ENCODE peak calls at places on chromosome 12, in ten cellular contexts. Q is AG10803, L is A172, Y is glutamatergic neuron, H is tibial artery, G is D341Med, R is H54, K is NCI-H345, O is psoas muscle, X is right cardiac atrium. Z is an unnamed sample.

GRCh38 chr12:85759217-85759616 is 77.0 kb downstream of the RASSF9 start:
- DNase-seq in Q (peak; percentile 15), H (no peak), K (no peak), X (no peak), R (no peak), L (no peak), G (no peak), O (no peak), Y (no peak), Z (no peak)

GRCh38 chr12:98830657-98831056 is 185.6 kb downstream of the APAF1 start:
- DNase-seq in Y (no peak), K (no peak), Q (no peak), X (no peak), G (no peak), L (no peak), O (no peak), R (no peak), H (no peak), Z (no peak)

GRCh38 chr12:27802511-27802910 is 22.5 kb upstream of the MANSC4 start:
- DNase-seq in H (no peak), K (no peak), G (no peak), Y (no peak), R (no peak), X (no peak), L (no peak), O (no peak), Q (no peak), Z (no peak)

GRCh38 chr12:82883396-82884360 is 197.0 kb downstream of the TMTC2 start:
- DNase-seq in X (no peak), R (no peak), Q (no peak), Y (no peak), G (no peak), H (no peak), L (no peak), O (no peak), K (no peak), Z (no peak)

GRCh38 chr12:45708901-45709300 is 20.6 kb upstream of the ARID2 start:
- DNase-seq in H (no peak), X (no peak), K (no peak), Q (no peak), Y (no peak), L (no peak), G (no peak), R (no peak), O (no peak), Z (no peak)

GRCh38 chr12:51334774-51335173 is 10.8 kb upstream of the BIN2 start:
- DNase-seq in G (no peak), H (no peak), Q (peak; percentile 33), O (no peak), L (no peak), R (no peak), X (no peak), K (no peak), Y (no peak), Z (no peak)

GRCh38 chr12:45789025-45789424 is 59.5 kb downstream of the ARID2 start:
- DNase-seq in H (no peak), Y (no peak), X (no peak), G (peak; percentile 47), L (no peak), R (no peak), K (no peak), O (no peak), Q (peak; percentile 86), Z (no peak)

GRCh38 chr12:46367351-46368029 is 5.1 kb downstream of the SLC38A2 start:
- DNase-seq in H (no peak), X (peak; percentile 35), G (no peak), Q (no peak), L (no peak), R (no peak), O (no peak), Y (no peak), K (no peak), Z (no peak)

GRCh38 chr12:54364413-54364812 is at the start of gene GPR84:
- DNase-seq in Q (no peak), G (no peak), X (no peak), Y (no peak), L (no peak), K (no peak), H (no peak), O (no peak), R (no peak), Z (no peak)

GRCh38 chr12:53591301-53592206 is 34.6 kb downstream of the ATF7 start:
- DNase-seq in H (no peak), Q (no peak), L (no peak), O (no peak), Y (no peak), R (no peak), K (no peak), G (no peak), X (no peak), Z (no peak)

GRCh38 chr12:2233034-2233433 is 180.2 kb downstream of the CACNA1C start:
- DNase-seq in K (no peak), O (no peak), H (no peak), Q (peak; percentile 26), R (no peak), G (no peak), X (no peak), Y (no peak), L (no peak), Z (no peak)

GRCh38 chr12:29544428-29545101 is 47.1 kb upstream of the OVCH1 start:
- DNase-seq in H (no peak), K (no peak), O (no peak), R (no peak), L (no peak), Y (no peak), G (no peak), Q (no peak), X (no peak), Z (no peak)

GRCh38 chr12:75724913-75725312 is 213.5 kb upstream of the KRR1 start:
- DNase-seq in O (no peak), H (no peak), Q (peak; percentile 91), K (peak; percentile 72), G (no peak), Y (no peak), R (no peak), X (no peak), L (peak; percentile 81), Z (peak; percentile 35)

GRCh38 chr12:53560386-53560785 is 53.1 kb upstream of the NPFF start:
- DNase-seq in O (no peak), H (no peak), L (no peak), K (no peak), Y (no peak), Q (peak; percentile 88), X (no peak), R (no peak), G (no peak), Z (no peak)

GRCh38 chr12:89138048-89138852 is 214.1 kb downstream of the DUSP6 start:
- DNase-seq in G (no peak), O (no peak), R (no peak), L (no peak), Q (peak; percentile 13), H (no peak), X (no peak), Y (no peak), K (no peak), Z (no peak)

GRCh38 chr12:131093971-131094830 is 140.5 kb downstream of the ADGRD1 start:
- DNase-seq in R (no peak), O (no peak), Y (peak; percentile 10), H (peak; percentile 49), G (no peak), L (no peak), X (no peak), Q (no peak), K (no peak), Z (peak; percentile 4)

GRCh38 chr12:92029136-92029535 is 116.5 kb downstream of the BTG1 start:
- DNase-seq in L (no peak), X (no peak), K (no peak), G (no peak), R (no peak), Y (no peak), Q (no peak), O (no peak), H (no peak), Z (no peak)

GRCh38 chr12:21882635-21883034 is 58.6 kb downstream of the ABCC9 start:
- DNase-seq in K (no peak), G (no peak), O (no peak), Q (no peak), L (no peak), X (no peak), H (no peak), Y (no peak), R (no peak), Z (no peak)

GRCh38 chr12:121227294-121227693 is 17.4 kb downstream of the P2RX4 start:
- DNase-seq in L (no peak), Q (no peak), X (no peak), K (no peak), R (no peak), O (no peak), Y (no peak), H (no peak), G (no peak), Z (no peak)

GRCh38 chr12:6278439-6279255 is 31.8 kb upstream of the PLEKHG6 start:
- DNase-seq in Y (peak; percentile 87), L (peak; percentile 66), X (peak; percentile 95), R (peak; percentile 86), K (peak; percentile 72), H (peak; percentile 95), O (peak; percentile 88), Q (peak; percentile 77), G (peak; percentile 98), Z (peak; percentile 76)

GRCh38 chr12:87827638-87828264 is 201.4 kb downstream of the C12orf50 start:
- DNase-seq in Y (no peak), G (no peak), K (no peak), R (peak; percentile 6), O (no peak), H (no peak), L (peak; percentile 86), Q (no peak), X (no peak), Z (no peak)

GRCh38 chr12:14567311-14568195 is at the start of gene PLBD1:
- DNase-seq in G (peak; percentile 34), Q (peak; percentile 21), R (no peak), L (no peak), X (peak; percentile 90), O (peak; percentile 77), H (peak; percentile 76), K (no peak), Y (peak; percentile 42), Z (no peak)

GRCh38 chr12:109721276-109721675 is 7.7 kb downstream of the FAM222A start:
- DNase-seq in L (no peak), Y (no peak), R (no peak), K (no peak), G (no peak), X (peak; percentile 59), Q (no peak), O (peak; percentile 55), H (no peak), Z (no peak)

GRCh38 chr12:18141583-18141982 is 51.6 kb upstream of the RERGL start:
- DNase-seq in L (peak; percentile 6), X (no peak), G (no peak), Q (peak; percentile 23), H (no peak), O (no peak), R (no peak), Y (no peak), K (peak; percentile 60), Z (no peak)

Z was measured in WERI-Rb-1.